ENCODE peak calls at places on chromosome 15, in ten cellular contexts. Y, W, M, P, Q, S, X, Z, J and V are unnamed samples.

GRCh38 chr15:80599359-80599758 is 95.8 kb upstream of the ABHD17C start:
- DNase-seq in Y (no peak), W (no peak), M (no peak), P (no peak), Q (no peak), S (no peak), X (no peak), Z (no peak), J (no peak), V (peak)

GRCh38 chr15:66565731-66566130 is at the start of gene LCTL:
- DNase-seq in Y (peak), W (no peak), M (peak), P (no peak), Q (no peak), S (peak), X (peak), Z (no peak), J (peak), V (no peak)

GRCh38 chr15:87500240-87500639 is 756.3 kb downstream of the NTRK3 start:
- DNase-seq in Y (no peak), W (no peak), M (no peak), P (no peak), Q (no peak), S (peak), X (no peak), Z (no peak), J (no peak), V (no peak)

GRCh38 chr15:56839099-56839498 is 79.3 kb upstream of the TCF12 start:
- DNase-seq in Y (no peak), W (no peak), M (no peak), P (no peak), Q (no peak), S (no peak), X (no peak), Z (no peak), J (no peak), V (no peak)

GRCh38 chr15:80194914-80195313 is 42.1 kb downstream of the FAH start:
- DNase-seq in Y (no peak), W (no peak), M (no peak), P (no peak), Q (no peak), S (no peak), X (no peak), Z (no peak), J (no peak), V (no peak)

GRCh38 chr15:34733621-34734020 is 21.2 kb downstream of the GJD2 start:
- DNase-seq in Y (no peak), W (no peak), M (no peak), P (no peak), Q (no peak), S (no peak), X (no peak), Z (no peak), J (no peak), V (no peak)

GRCh38 chr15:75156306-75157215 is 45.1 kb upstream of the C15orf39 start:
- DNase-seq in Y (no peak), W (no peak), M (no peak), P (no peak), Q (no peak), S (peak), X (peak), Z (no peak), J (no peak), V (no peak)

GRCh38 chr15:48408337-48408736 is 77.1 kb downstream of the DUT start:
- DNase-seq in Y (no peak), W (no peak), M (no peak), P (no peak), Q (no peak), S (no peak), X (no peak), Z (no peak), J (no peak), V (no peak)

GRCh38 chr15:78018445-78018844 is 59.1 kb downstream of the TBC1D2B start:
- DNase-seq in Y (no peak), W (no peak), M (no peak), P (no peak), Q (no peak), S (no peak), X (no peak), Z (no peak), J (no peak), V (no peak)

GRCh38 chr15:96585634-96586386 is 255.3 kb downstream of the NR2F2 start:
- DNase-seq in Y (no peak), W (no peak), M (no peak), P (no peak), Q (no peak), S (peak), X (no peak), Z (no peak), J (no peak), V (peak)

GRCh38 chr15:36479200-36479896 is 100.1 kb upstream of the CDIN1 start:
- DNase-seq in Y (no peak), W (no peak), M (no peak), P (no peak), Q (no peak), S (no peak), X (no peak), Z (no peak), J (no peak), V (no peak)

GRCh38 chr15:66997212-66997611 is 68.2 kb upstream of the SMAD3 start:
- DNase-seq in Y (no peak), W (no peak), M (no peak), P (no peak), Q (no peak), S (no peak), X (peak), Z (no peak), J (no peak), V (no peak)

GRCh38 chr15:85044251-85044853 is 62.7 kb downstream of the PDE8A start:
- DNase-seq in Y (peak), W (peak), M (no peak), P (peak), Q (peak), S (peak), X (peak), Z (peak), J (no peak), V (peak)

GRCh38 chr15:72936691-72937679 is 115.3 kb upstream of the NEO1 start:
- DNase-seq in Y (no peak), W (no peak), M (peak), P (no peak), Q (no peak), S (no peak), X (no peak), Z (no peak), J (no peak), V (no peak)

GRCh38 chr15:82855286-82856092 is 46.1 kb downstream of the WHAMM start:
- DNase-seq in Y (no peak), W (no peak), M (peak), P (no peak), Q (no peak), S (no peak), X (no peak), Z (no peak), J (no peak), V (peak)

GRCh38 chr15:75067123-75067854 is 43.9 kb downstream of the PPCDC start:
- DNase-seq in Y (no peak), W (no peak), M (peak), P (no peak), Q (no peak), S (no peak), X (peak), Z (no peak), J (no peak), V (peak)

GRCh38 chr15:94306700-94307650 is 75.6 kb downstream of the MCTP2 start:
- DNase-seq in Y (no peak), W (no peak), M (no peak), P (peak), Q (no peak), S (no peak), X (no peak), Z (no peak), J (no peak), V (no peak)

GRCh38 chr15:64146885-64147681 is 4.4 kb upstream of the SNX22 start:
- DNase-seq in Y (peak), W (no peak), M (no peak), P (no peak), Q (no peak), S (peak), X (no peak), Z (no peak), J (no peak), V (no peak)

GRCh38 chr15:74783072-74783807 is 1.4 kb downstream of the CSK start:
- DNase-seq in Y (no peak), W (no peak), M (no peak), P (no peak), Q (no peak), S (no peak), X (peak), Z (no peak), J (peak), V (peak)

GRCh38 chr15:72758195-72758594 is 25.4 kb downstream of the ADPGK start:
- DNase-seq in Y (no peak), W (no peak), M (no peak), P (no peak), Q (no peak), S (peak), X (no peak), Z (no peak), J (no peak), V (peak)

GRCh38 chr15:70556804-70557203 is 206.6 kb downstream of the UACA start:
- DNase-seq in Y (no peak), W (no peak), M (no peak), P (no peak), Q (no peak), S (no peak), X (no peak), Z (no peak), J (no peak), V (no peak)